ENCODE peak calls at places on chromosome 10, in five cellular contexts. F, O, J, H and Y are unnamed samples.

GRCh38 chr10:68542046-68542445 is 14.7 kb upstream of the SLC25A16 start:
- DNase-seq in F (no peak), O (no peak), J (no peak), H (no peak), Y (no peak)

GRCh38 chr10:34031410-34031809 is 696.9 kb upstream of the NRP1 start:
- DNase-seq in F (no peak), O (no peak), J (no peak), H (no peak), Y (no peak)

GRCh38 chr10:24363070-24363469 is 154.1 kb downstream of the KIAA1217 start:
- DNase-seq in F (no peak), O (no peak), J (no peak), H (peak), Y (no peak)

GRCh38 chr10:93993782-93994668 is at the start of gene PLCE1:
- DNase-seq in F (no peak), O (peak), J (no peak), H (no peak), Y (peak)

GRCh38 chr10:23604613-23605012 is 165.7 kb downstream of the OTUD1 start:
- DNase-seq in F (no peak), O (no peak), J (no peak), H (no peak), Y (no peak)

GRCh38 chr10:123351715-123352114 is 197.5 kb downstream of the BUB3 start:
- DNase-seq in F (no peak), O (no peak), J (no peak), H (no peak), Y (no peak)

GRCh38 chr10:72080042-72081035 is 8.0 kb downstream of the SPOCK2 start:
- DNase-seq in F (no peak), O (no peak), J (no peak), H (no peak), Y (no peak)

GRCh38 chr10:75568721-75569120 is 137.3 kb downstream of the LRMDA start:
- DNase-seq in F (no peak), O (no peak), J (no peak), H (no peak), Y (no peak)

GRCh38 chr10:78960316-78960800 is 108.4 kb upstream of the ZMIZ1 start:
- DNase-seq in F (no peak), O (no peak), J (no peak), H (no peak), Y (no peak)

GRCh38 chr10:71401969-71402368 is 5.2 kb downstream of the CDH23 start:
- DNase-seq in F (no peak), O (no peak), J (no peak), H (no peak), Y (no peak)

GRCh38 chr10:73591935-73592699 is 975 bp upstream of the USP54 start:
- DNase-seq in F (peak), O (peak), J (peak), H (peak), Y (peak)

GRCh38 chr10:77163670-77164348 is 473.8 kb downstream of the KCNMA1 start:
- DNase-seq in F (no peak), O (no peak), J (no peak), H (peak), Y (peak)

GRCh38 chr10:8927705-8928104 is 873.2 kb downstream of the GATA3 start:
- DNase-seq in F (no peak), O (no peak), J (no peak), H (no peak), Y (no peak)

GRCh38 chr10:35218339-35218955 is 91.8 kb downstream of the CREM start:
- DNase-seq in F (peak), O (peak), J (no peak), H (peak), Y (peak)

GRCh38 chr10:119209050-119209735 is 1.8 kb downstream of the GRK5 start:
- DNase-seq in F (no peak), O (peak), J (no peak), H (peak), Y (peak)

GRCh38 chr10:97522071-97522470 is 23.3 kb downstream of the UBTD1 start:
- DNase-seq in F (no peak), O (no peak), J (no peak), H (no peak), Y (no peak)

GRCh38 chr10:34768261-34768971 is 46.7 kb downstream of the PARD3 start:
- DNase-seq in F (no peak), O (no peak), J (no peak), H (no peak), Y (peak)

GRCh38 chr10:77877461-77878344 is 48.9 kb downstream of the DLG5 start:
- DNase-seq in F (peak), O (peak), J (peak), H (no peak), Y (no peak)

GRCh38 chr10:7585228-7585627 is 81.5 kb downstream of the ITIH5 start:
- DNase-seq in F (no peak), O (no peak), J (no peak), H (no peak), Y (no peak)

GRCh38 chr10:416091-416515 is 273.4 kb downstream of the DIP2C start:
- DNase-seq in F (no peak), O (peak), J (no peak), H (peak), Y (no peak)

GRCh38 chr10:26622891-26623290 is 74.6 kb upstream of the PDSS1 start:
- DNase-seq in F (no peak), O (no peak), J (no peak), H (no peak), Y (no peak)

GRCh38 chr10:28839600-28840007 is 162.3 kb downstream of the BAMBI start:
- DNase-seq in F (no peak), O (peak), J (no peak), H (peak), Y (peak)

GRCh38 chr10:28734940-28735759 is 57.8 kb downstream of the BAMBI start:
- DNase-seq in F (no peak), O (peak), J (peak), H (peak), Y (peak)

GRCh38 chr10:46557319-46558140 is 1.1 kb upstream of the GPRIN2 start:
- DNase-seq in F (no peak), O (no peak), J (no peak), H (no peak), Y (peak)

GRCh38 chr10:46558141-46558410 is 1.6 kb upstream of the GPRIN2 start:
- DNase-seq in F (no peak), O (no peak), J (no peak), H (no peak), Y (peak)

GRCh38 chr10:46555713-46556514 is 544 bp downstream of the GPRIN2 start:
- DNase-seq in F (no peak), O (no peak), J (peak), H (no peak), Y (peak)

GRCh38 chr10:46555366-46555712 is 1.1 kb downstream of the GPRIN2 start:
- DNase-seq in F (no peak), O (no peak), J (no peak), H (no peak), Y (no peak)

GRCh38 chr10:46556515-46557318 is at the start of gene GPRIN2:
- DNase-seq in F (no peak), O (no peak), J (peak), H (no peak), Y (no peak)
- TF ChIP-seq POLR2A in F (no peak), O (no peak), J (no peak), H (no peak), Y (no peak)

GRCh38 chr10:130927157-130927556 is 384.4 kb downstream of the TCERG1L start:
- DNase-seq in F (peak), O (no peak), J (no peak), H (no peak), Y (no peak)

GRCh38 chr10:130930821-130931220 is 380.7 kb downstream of the TCERG1L start:
- DNase-seq in F (no peak), O (no peak), J (no peak), H (no peak), Y (no peak)

GRCh38 chr10:130929422-130930325 is 381.8 kb downstream of the TCERG1L start:
- DNase-seq in F (no peak), O (no peak), J (no peak), H (no peak), Y (no peak)

GRCh38 chr10:130926442-130926841 is 385.1 kb downstream of the TCERG1L start:
- DNase-seq in F (no peak), O (no peak), J (no peak), H (no peak), Y (no peak)

DNA sequence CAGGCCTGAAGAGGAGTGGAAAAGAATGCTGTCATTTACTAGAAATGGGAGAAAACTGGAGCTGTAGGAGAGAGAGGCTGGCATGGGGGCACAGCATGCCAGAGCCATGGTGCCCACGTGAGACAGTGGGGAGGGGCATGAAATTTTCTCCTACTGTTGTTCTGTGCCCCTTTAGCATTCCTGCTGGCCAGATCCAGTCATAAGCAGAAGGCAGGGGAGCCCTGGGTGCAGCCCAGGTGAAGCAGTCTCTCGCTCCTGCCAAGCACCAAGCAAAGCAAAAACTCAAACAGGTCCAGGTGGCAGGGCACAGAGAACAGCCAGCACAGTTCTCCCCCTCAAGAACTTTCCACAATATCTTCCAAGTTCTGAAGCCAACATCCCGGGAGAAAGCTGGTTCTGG is 383.2 kb downstream of the TCERG1L start:
- DNase-seq in F (no peak), O (no peak), J (no peak), H (no peak), Y (no peak)
- TF ChIP-seq KDM1A in F (no peak), O (no peak), J (no peak), H (no peak), Y (no peak)

DNA sequence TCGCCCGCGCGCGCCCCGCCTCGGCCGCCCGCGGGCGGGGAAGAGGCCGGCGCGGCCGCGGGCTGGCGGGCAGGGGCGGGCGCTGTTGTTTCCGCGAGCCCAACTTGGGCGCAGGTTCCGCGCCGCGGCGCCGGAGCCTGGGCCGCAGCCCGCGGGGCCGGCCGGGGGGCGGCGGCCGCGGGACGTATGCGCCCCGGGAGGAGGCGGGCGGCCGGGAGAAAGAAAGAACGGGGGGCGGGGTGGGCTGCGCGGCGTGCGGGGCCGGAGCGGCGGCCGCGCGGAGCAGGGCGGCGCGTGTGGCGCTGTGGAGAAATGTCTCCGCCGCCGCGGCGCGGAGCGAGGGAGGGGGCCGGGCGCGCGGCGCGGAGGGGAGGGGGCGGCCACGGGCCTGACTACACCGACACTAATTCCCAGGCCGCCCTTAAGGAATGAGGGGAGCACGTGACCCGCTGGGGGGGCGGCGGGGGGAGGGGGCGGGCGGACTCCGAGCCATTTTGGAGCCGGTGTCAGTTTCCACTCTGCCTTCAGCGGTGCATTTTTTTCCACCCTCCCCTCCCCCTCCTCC is at the start of gene BMI1:
- DNase-seq in F (no peak), O (peak), J (no peak), H (peak), Y (peak)
- TF ChIP-seq POLR2A in F (no peak), O (no peak), J (no peak), H (peak), Y (peak)

GRCh38 chr10:127966875-127967274 is 60.0 kb downstream of the PTPRE start:
- DNase-seq in F (no peak), O (no peak), J (no peak), H (no peak), Y (no peak)

GRCh38 chr10:127968027-127968441 is 61.1 kb downstream of the PTPRE start:
- DNase-seq in F (no peak), O (no peak), J (no peak), H (no peak), Y (no peak)

GRCh38 chr10:127971973-127972615 is 65.2 kb downstream of the PTPRE start:
- DNase-seq in F (no peak), O (no peak), J (no peak), H (no peak), Y (no peak)

GRCh38 chr10:127971101-127971946 is 64.4 kb downstream of the PTPRE start:
- DNase-seq in F (no peak), O (no peak), J (no peak), H (no peak), Y (no peak)

DNA sequence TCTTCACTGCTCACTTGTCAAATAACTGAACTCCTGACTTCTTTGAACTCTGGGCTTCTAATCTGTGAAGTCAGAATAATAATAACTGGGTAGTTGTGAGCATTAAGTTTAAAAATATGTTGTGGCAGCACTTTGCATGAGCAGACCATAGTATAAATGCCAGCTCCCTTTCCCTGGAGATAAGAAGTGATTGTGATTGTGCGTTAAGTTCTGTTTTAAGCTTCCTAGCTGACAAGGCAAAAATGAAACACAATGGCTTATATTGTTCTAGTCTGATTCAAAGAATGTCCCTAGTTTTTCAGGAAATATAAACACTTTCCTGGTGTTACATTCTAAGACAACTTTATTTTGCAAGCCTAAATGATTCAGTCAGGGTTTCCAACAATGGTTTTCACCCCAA is 61.8 kb downstream of the PTPRE start:
- DNase-seq in F (no peak), O (no peak), J (no peak), H (no peak), Y (no peak)
- TF ChIP-seq KDM1A in F (no peak), O (no peak), J (no peak), H (no peak), Y (no peak)

DNA sequence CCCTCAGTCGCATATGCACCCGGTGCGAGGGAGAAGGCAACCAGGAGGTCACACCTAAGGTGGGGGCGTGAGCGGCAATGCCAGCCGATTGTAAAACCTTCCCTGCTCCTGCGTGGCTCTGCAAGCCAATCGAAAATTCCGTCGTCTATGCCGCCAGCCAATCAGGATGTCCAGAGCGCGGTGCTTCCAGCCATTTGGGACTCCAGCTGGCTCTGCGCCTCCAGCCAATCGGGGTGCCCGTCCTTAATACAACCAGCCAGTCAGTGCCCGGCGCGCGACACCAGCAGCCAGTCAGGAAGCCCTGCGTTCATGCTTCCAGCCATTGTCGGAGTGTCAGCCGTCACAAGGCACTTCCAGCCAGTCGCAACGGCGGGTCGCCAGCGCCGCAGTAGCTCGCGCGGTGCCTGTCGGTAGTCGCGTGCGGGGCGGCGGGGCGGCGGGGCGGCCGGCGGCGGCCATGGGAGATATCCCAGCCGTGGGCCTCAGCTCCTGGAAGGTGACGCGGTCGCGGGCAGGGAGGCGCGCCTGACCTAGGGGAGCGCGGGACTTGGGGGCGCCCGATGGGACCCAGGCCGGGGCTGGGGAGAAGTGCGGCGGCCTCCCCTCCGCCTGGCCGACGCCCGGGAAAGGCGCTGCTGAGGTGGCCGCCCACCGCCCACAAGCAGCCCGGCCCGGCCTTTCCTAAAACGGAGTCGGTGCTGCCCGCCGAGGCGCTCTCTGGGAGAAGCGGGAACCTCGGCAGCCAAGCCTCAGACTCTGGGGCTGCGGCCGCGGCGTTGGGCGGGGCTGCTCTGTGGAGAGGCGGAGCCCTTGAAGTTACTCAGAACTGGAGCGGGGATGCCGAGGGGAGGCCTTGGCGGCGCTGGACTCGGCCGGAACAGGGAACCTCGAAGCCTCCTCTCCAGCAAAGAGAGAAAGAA is at the start of gene AKR1E2:
- DNase-seq in F (no peak), O (peak), J (peak), H (no peak), Y (peak)
- TF ChIP-seq POLR2A in F (no peak), O (peak), J (no peak), H (no peak), Y (peak)

GRCh38 chr10:132664883-132665282 is 121.1 kb downstream of the NKX6-2 start:
- DNase-seq in F (no peak), O (no peak), J (no peak), H (no peak), Y (no peak)
- TF ChIP-seq KDM1A in F (no peak), O (no peak), J (no peak), H (no peak), Y (no peak)

DNA sequence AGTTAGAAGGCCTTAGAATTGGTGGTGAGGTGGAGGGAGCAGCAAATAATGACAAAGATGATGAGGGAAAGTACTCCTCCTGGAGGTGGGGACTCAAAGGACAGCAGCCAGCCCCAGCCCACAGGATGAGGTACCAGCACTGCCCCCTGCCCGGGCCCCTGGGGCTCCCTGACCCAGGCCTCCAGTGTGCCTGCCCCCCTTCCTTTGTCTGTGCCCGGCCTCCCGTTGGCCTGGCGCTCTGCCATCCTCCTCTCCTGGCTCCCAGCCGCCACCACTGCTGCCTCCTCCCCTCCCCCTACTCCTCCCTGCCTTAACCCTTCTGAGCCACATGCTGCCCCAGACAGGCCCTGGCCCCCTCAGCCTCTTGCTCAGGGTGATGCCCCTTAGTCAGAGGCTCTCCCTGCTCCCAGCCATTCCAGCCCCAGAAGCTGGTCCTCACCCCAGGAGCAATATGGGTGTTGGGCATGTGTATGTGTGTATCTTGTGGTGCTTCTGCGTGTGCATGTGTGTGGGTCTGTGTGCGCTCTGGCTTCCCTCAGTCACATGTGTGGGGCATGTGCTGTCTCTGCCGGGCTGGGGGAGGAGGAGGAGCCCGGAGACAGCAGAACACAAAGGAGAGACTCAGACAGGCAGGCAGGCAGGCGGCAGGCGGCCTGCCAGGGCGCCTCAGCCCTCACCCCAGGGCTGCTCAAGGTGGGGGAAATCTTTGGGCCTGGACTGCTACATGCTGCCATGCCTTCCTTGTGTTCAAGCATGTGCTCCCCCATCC is 2.6 kb downstream of the LDB1 start:
- DNase-seq in F (no peak), O (no peak), J (no peak), H (peak), Y (peak)
- TF ChIP-seq POLR2A in F (peak), O (no peak), J (no peak), H (no peak), Y (no peak)

GRCh38 chr10:103397191-103397825 is 882 bp downstream of the PDCD11 start:
- DNase-seq in F (no peak), O (no peak), J (no peak), H (no peak), Y (no peak)

GRCh38 chr10:103396067-103396788 is at the start of the genes ATP5MK and PDCD11:
- DNase-seq in F (peak), O (peak), J (peak), H (peak), Y (peak)

GRCh38 chr10:103396789-103397087 is 312 bp downstream of the PDCD11 start:
- DNase-seq in F (no peak), O (peak), J (no peak), H (no peak), Y (no peak)

GRCh38 chr10:103395754-103396066 is 565 bp downstream of the ATP5MK start:
- DNase-seq in F (no peak), O (no peak), J (no peak), H (no peak), Y (no peak)

DNA sequence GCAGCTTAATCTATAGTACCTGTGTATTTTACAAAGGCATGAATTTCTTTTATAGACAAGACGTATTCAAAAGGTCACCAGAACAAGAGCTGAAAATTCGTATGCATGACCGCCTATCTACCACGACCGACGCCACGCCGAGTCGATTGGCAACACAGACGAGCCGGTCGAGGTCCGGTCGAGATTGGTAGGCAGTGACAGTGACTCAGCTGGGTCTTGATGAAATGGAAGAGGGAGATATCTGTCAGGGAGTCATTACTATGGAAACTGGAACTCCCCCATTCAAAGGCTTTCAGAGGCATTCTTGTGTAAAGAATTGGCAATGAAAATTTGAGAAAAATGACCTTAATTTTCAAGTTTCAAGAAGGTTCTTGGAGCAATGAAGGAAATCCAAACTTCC is 2.1 kb downstream of the ATP5MK start:
- DNase-seq in F (no peak), O (peak), J (no peak), H (no peak), Y (no peak)
- TF ChIP-seq KDM1A in F (no peak), O (peak), J (no peak), H (no peak), Y (no peak)